ENCODE peak calls at places on chromosomes 5 and 9, in four cellular contexts. D, Z, S and N are unnamed samples.
A peak's percentile ranks its signal among the peaks of the same experiment; 100 is the strongest.

GRCh38 chr9:16192403-16193017 is 639.7 kb downstream of the CCDC171 start:
- DNase-seq in Z (no peak), D (no peak), S (no peak), N (no peak)

GRCh38 chr5:142925795-142926194 is 155.6 kb downstream of the ARHGAP26 start:
- DNase-seq in Z (no peak), D (no peak), S (no peak), N (no peak)

GRCh38 chr9:127158995-127159801 is 36.8 kb upstream of the ANGPTL2 start:
- DNase-seq in S (peak; percentile 37), Z (no peak), D (peak; percentile 76), N (peak; percentile 66)

GRCh38 chr9:87609002-87609401 is 111.3 kb downstream of the DAPK1 start:
- DNase-seq in S (no peak), Z (no peak), D (no peak), N (no peak)

GRCh38 chr5:61055434-61056006 is 106.7 kb downstream of the SMIM15 start:
- DNase-seq in S (peak; percentile 35), D (peak; percentile 28), Z (peak; percentile 15), N (no peak)

GRCh38 chr9:79023134-79023577 is 548.6 kb upstream of the TLE4 start:
- DNase-seq in D (no peak), S (no peak), Z (no peak), N (no peak)

GRCh38 chr5:151602806-151603205 is 11.7 kb upstream of the FAT2 start:
- DNase-seq in S (no peak), D (no peak), Z (no peak), N (no peak)

GRCh38 chr9:13811876-13812275 is 502.1 kb downstream of the NFIB start:
- DNase-seq in S (no peak), Z (no peak), D (no peak), N (no peak)

GRCh38 chr5:73917433-73917832 is 291.4 kb downstream of the ARHGEF28 start:
- DNase-seq in S (no peak), D (no peak), Z (no peak), N (no peak)

GRCh38 chr5:130112246-130112645 is 208.0 kb downstream of the CHSY3 start:
- DNase-seq in D (no peak), Z (peak; percentile 5), S (no peak), N (no peak)

GRCh38 chr5:144436007-144436406 is 265.3 kb downstream of the KCTD16 start:
- DNase-seq in D (no peak), Z (no peak), S (no peak), N (no peak)

GRCh38 chr5:138569759-138570158 is 5.4 kb downstream of the HSPA9 start:
- DNase-seq in S (no peak), D (no peak), Z (no peak), N (no peak)

GRCh38 chr5:100550531-100551036 is 15.4 kb downstream of the FAM174A start:
- DNase-seq in Z (peak; percentile 72), S (no peak), D (no peak), N (no peak)

GRCh38 chr5:65264420-65264819 is 217.3 kb downstream of the ADAMTS6 start:
- DNase-seq in D (no peak), S (no peak), Z (no peak), N (no peak)

GRCh38 chr9:10366171-10366779 is 246.5 kb downstream of the PTPRD start:
- DNase-seq in D (peak; percentile 32), Z (peak; percentile 13), S (peak; percentile 8), N (no peak)

GRCh38 chr5:80150731-80151130 is 105.1 kb downstream of the SERINC5 start:
- DNase-seq in Z (no peak), D (no peak), S (no peak), N (no peak)

GRCh38 chr5:165209101-165209727 is 1703.8 kb downstream of the MAT2B start:
- DNase-seq in S (peak; percentile 8), D (peak; percentile 3), Z (no peak), N (no peak)

GRCh38 chr5:166618555-166618954 is 1672.9 kb upstream of the WWC1 start:
- DNase-seq in S (no peak), Z (no peak), D (no peak), N (no peak)

GRCh38 chr9:68498816-68499215 is 41.9 kb downstream of the TMEM252 start:
- DNase-seq in Z (no peak), D (no peak), S (no peak), N (no peak)

GRCh38 chr5:139884144-139884543 is 88.5 kb downstream of the PSD2 start:
- DNase-seq in S (no peak), D (no peak), Z (no peak), N (no peak)

GRCh38 chr9:91259162-91259561 is 102.6 kb downstream of the AUH start:
- DNase-seq in D (no peak), S (no peak), Z (no peak), N (no peak)

GRCh38 chr5:158054388-158055092 is 195.6 kb upstream of the CLINT1 start:
- DNase-seq in Z (no peak), S (no peak), D (no peak), N (no peak)

GRCh38 chr5:6667648-6668047 is 34.4 kb downstream of the SRD5A1 start:
- DNase-seq in Z (no peak), S (no peak), D (no peak), N (no peak)

GRCh38 chr5:122435738-122436137 is 123.7 kb downstream of the SNCAIP start:
- DNase-seq in Z (no peak), S (no peak), D (no peak), N (no peak)

GRCh38 chr9:107674937-107675277 is 185.3 kb upstream of the KLF4 start:
- DNase-seq in D (no peak), S (no peak), Z (no peak), N (no peak)

GRCh38 chr9:133683494-133684460 is 47.6 kb downstream of the DBH start:
- DNase-seq in Z (no peak), S (no peak), D (no peak), N (no peak)

GRCh38 chr9:129586241-129586640 is 34.7 kb downstream of the C9orf50 start:
- DNase-seq in Z (no peak), S (no peak), D (no peak), N (no peak)

GRCh38 chr5:6447384-6448140 is 1.1 kb upstream of the UBE2QL1 start:
- DNase-seq in Z (no peak), S (no peak), D (no peak), N (no peak)

GRCh38 chr5:98763001-98763630 is 10.3 kb upstream of the RGMB start:
- DNase-seq in Z (no peak), S (no peak), D (no peak), N (no peak)

GRCh38 chr9:136848393-136849037 is 694 bp upstream of the PHPT1 start:
- DNase-seq in D (peak; percentile 34), S (peak; percentile 61), Z (no peak), N (peak; percentile 80)

GRCh38 chr5:103512506-103512905 is 50.1 kb downstream of the NUDT12 start:
- DNase-seq in S (no peak), Z (no peak), D (no peak), N (no peak)

GRCh38 chr9:124040186-124040920 is 28.8 kb downstream of the LHX2 start:
- DNase-seq in S (no peak), Z (no peak), D (no peak), N (no peak)

GRCh38 chr5:675876-676698 is 17.1 kb downstream of the TPPP start:
- DNase-seq in Z (no peak), D (no peak), S (no peak), N (no peak)

GRCh38 chr5:103862398-103862797 is 299.8 kb upstream of the NUDT12 start:
- DNase-seq in Z (no peak), D (no peak), S (no peak), N (no peak)

GRCh38 chr5:173747876-173748275 is 131.4 kb upstream of the BOD1 start:
- DNase-seq in S (no peak), D (no peak), Z (no peak), N (no peak)

DNA sequence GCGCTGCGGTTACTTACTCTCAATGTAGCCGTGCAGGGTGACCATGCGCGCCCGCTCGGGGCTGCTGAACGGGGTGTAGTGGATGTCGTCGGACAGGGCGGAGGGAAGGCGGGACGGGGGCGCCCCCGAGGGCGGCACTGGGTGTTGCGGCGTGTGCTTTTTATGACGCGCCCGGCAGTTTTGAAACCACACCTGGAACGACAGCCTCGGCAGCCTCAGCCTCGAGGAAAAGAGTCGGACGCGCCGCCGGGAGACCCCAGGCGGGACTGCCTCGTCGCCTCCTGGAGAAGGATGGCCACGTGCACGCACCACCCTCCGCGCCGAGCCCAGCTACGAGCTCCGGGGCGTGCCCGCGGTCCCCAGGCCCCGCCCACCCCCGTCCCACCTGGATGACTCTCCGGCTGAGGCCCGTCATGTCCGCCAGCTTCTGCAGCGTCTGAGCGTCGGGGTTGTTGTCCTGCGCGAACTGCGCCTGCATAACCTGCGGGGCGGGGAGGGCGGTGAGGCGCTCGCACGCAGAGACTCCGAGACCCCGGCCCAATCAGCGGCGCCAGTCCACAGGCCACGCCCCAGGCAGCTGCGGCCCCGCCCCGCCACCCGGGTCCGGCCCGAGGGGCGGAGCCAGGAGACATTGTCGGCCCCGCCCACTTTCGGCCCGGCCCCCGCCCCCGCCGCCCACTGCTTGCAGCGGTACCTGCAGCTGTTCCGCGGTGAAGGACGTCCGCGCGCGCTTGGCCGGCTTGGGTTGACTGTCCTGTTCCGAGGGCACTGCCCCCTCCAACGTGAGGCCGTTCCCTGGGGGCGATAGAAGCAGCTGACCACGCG is 15.0 kb downstream of the LHX6 start:
- DNase-seq in S (peak; percentile 96), Z (no peak), D (peak; percentile 83), N (peak; percentile 87)
- TF ChIP-seq ZNF274 in S (no peak), Z (no peak), D (no peak), N (no peak)

GRCh38 chr9:36779582-36779981 is 206.9 kb downstream of the MELK start:
- DNase-seq in Z (no peak), D (no peak), S (no peak), N (no peak)
- TF ChIP-seq BRCA1 in Z (no peak), D (no peak), S (no peak), N (no peak)

GRCh38 chr5:84403773-84404172 is 19.1 kb upstream of the EDIL3 start:
- DNase-seq in Z (no peak), D (no peak), S (no peak), N (no peak)
- TF ChIP-seq ZNF274 in Z (no peak), D (no peak), S (no peak), N (no peak)

GRCh38 chr9:112074250-112075008 is 100.7 kb downstream of the SUSD1 start:
- DNase-seq in D (peak; percentile 40), Z (peak; percentile 84), S (peak; percentile 79), N (no peak)
- TF ChIP-seq BRCA1 in D (no peak), Z (no peak), S (no peak), N (no peak)

GRCh38 chr5:149489605-149490037 is 61.6 kb downstream of the CSNK1A1 start:
- DNase-seq in S (no peak), D (no peak), Z (no peak), N (no peak)
- TF ChIP-seq ZNF274 in S (no peak), D (no peak), Z (no peak), N (no peak)

DNA sequence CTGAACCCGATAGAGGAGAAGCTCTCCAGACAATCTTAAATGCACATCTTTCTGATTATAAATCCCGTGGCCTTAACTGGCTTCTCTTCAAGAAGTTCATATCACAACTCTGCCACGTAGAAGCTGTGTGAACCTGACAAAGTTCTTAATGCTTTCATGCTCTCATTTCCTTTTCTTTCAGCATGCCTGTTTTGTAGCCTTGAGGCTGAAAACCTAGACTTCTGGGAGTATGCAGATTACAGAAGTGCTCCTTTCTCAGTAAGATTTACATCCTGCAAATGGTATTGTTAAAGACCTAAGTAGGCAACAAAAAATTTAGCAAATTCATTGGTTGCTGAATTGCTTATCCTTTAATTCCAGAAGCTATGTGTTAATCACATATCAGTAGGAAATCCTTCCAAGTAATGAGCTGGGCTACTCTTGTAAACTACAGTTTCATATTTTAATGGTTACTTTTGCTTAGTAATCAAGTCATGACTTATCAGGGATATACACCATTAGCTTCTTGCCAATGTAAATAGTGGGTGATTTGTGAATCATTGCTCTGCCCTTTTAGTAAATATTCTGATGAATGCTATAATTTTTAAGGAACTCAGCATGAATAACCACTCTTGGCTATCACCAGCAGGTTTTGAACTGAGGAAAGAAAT is 334.7 kb downstream of the FBXL7 start:
- DNase-seq in S (no peak), Z (no peak), D (no peak), N (no peak)
- TF ChIP-seq BRCA1 in S (no peak), Z (no peak), D (no peak), N (no peak)